ENCODE peak calls at places on chromosome 3, in five cellular contexts. Z is activated CD4-positive, alpha-beta T cell treated with anti-CD3 and anti-CD28 coated beads, Interleukin-2, amount 10 ng/mL, durations not matched to agents 7 days and 5 days; D is activated CD8-positive, alpha-beta memory T cell treated with anti-CD3 and anti-CD28 coated beads for 4 hours; E is NCI-H2081; T is ascending aorta. A is an unnamed sample.

GRCh38 chr3:15079083-15079482 is 14.0 kb upstream of the MRPS25 start:
- DNase-seq in T (no peak), E (no peak), Z (no peak), D (no peak), A (no peak)

GRCh38 chr3:1017879-1018278 is 74.9 kb upstream of the CNTN6 start:
- DNase-seq in D (no peak), Z (no peak), T (no peak), E (no peak), A (no peak)

GRCh38 chr3:11536132-11536935 is 107.4 kb downstream of the VGLL4 start:
- DNase-seq in T (no peak), Z (no peak), E (no peak), D (no peak), A (no peak)

GRCh38 chr3:22988566-22988965 is 214.6 kb upstream of the UBE2E2 start:
- DNase-seq in T (no peak), D (no peak), E (no peak), Z (no peak), A (no peak)

GRCh38 chr3:152146461-152146860 is 122.3 kb upstream of the MBNL1 start:
- DNase-seq in Z (no peak), E (no peak), D (no peak), T (no peak), A (no peak)

GRCh38 chr3:186284661-186285060 is 77.4 kb downstream of the DGKG start:
- DNase-seq in T (no peak), D (no peak), E (no peak), Z (no peak), A (no peak)

GRCh38 chr3:149234671-149235245 is 13.1 kb upstream of the CP start:
- DNase-seq in Z (no peak), T (no peak), E (no peak), D (no peak), A (no peak)

GRCh38 chr3:174859756-174860155 is 622 bp downstream of the NAALADL2 start:
- DNase-seq in E (peak; percentile 77), T (no peak), D (no peak), Z (no peak), A (no peak)

GRCh38 chr3:138449490-138449889 is 15.1 kb downstream of the ESYT3 start:
- DNase-seq in Z (no peak), T (no peak), D (no peak), E (no peak), A (no peak)